ENCODE peak calls at places on chromosome 11, in five cellular contexts. B is HT-29; J is stimulated activated CD8-positive, alpha-beta memory T cell treated with anti-CD3 and anti-CD28 coated beads, Interleukin-4, amount 100 ng/mL, for 1 hour; E is T-helper 1 cell; M is iPS DF 6.9. Z is an unnamed sample.

GRCh38 chr11:110075087-110075821 is 17.9 kb upstream of the ZC3H12C start:
- DNase-seq in B (no peak), J (no peak), E (no peak), M (no peak), Z (no peak)

GRCh38 chr11:69501121-69501489 is 19.6 kb downstream of the LINC01488 start:
- DNase-seq in B (no peak), J (no peak), E (no peak), M (no peak), Z (no peak)

GRCh38 chr11:3786781-3787428 is 10.4 kb downstream of the NUP98 start:
- DNase-seq in B (no peak), J (no peak), E (no peak), M (no peak), Z (no peak)

GRCh38 chr11:74268451-74268850 is 43.0 kb downstream of the P4HA3 start:
- DNase-seq in B (no peak), J (no peak), E (no peak), M (no peak), Z (no peak)

GRCh38 chr11:110379936-110380335 is 49.8 kb upstream of the FDX1 start:
- DNase-seq in B (no peak), J (no peak), E (no peak), M (no peak), Z (no peak)

GRCh38 chr11:37504925-37505324 is 906.9 kb upstream of the RAG2 start:
- DNase-seq in B (peak), J (no peak), E (no peak), M (no peak), Z (peak)

GRCh38 chr11:1975185-1975584 is 22.5 kb downstream of the H19 start:
- DNase-seq in B (no peak), J (no peak), E (no peak), M (no peak), Z (no peak)

GRCh38 chr11:44747836-44748235 is 21.1 kb downstream of the TSPAN18 start:
- DNase-seq in B (no peak), J (no peak), E (no peak), M (no peak), Z (no peak)

GRCh38 chr11:116185551-116185950 is 587.2 kb downstream of the BUD13 start:
- DNase-seq in B (no peak), J (no peak), E (no peak), M (no peak), Z (no peak)

GRCh38 chr11:2586091-2586792 is 113.6 kb downstream of the KCNQ1OT1 start:
- DNase-seq in B (no peak), J (no peak), E (no peak), M (no peak), Z (no peak)

GRCh38 chr11:34337016-34337415 is 20.8 kb downstream of the ABTB2 start:
- DNase-seq in B (no peak), J (no peak), E (no peak), M (no peak), Z (no peak)

Z was measured in SW 1271.